ENCODE peak calls at places on chromosomes 12 and 14, in ten cellular contexts. L, J, S, Y, A, O, Z, R, M and U are unnamed samples.
A peak's percentile ranks its signal among the peaks of the same experiment; 100 is the strongest.

GRCh38 chr12:8849785-8850184 is 27.4 kb downstream of the A2ML1 start:
- DNase-seq in O (no peak), A (no peak), Y (no peak), J (no peak), Z (no peak), R (no peak), M (no peak), L (no peak), S (no peak), U (no peak)

GRCh38 chr12:132161046-132161781 is 17.0 kb downstream of the NOC4L start:
- DNase-seq in L (no peak), O (no peak), Z (peak; percentile 72), A (no peak), J (no peak), M (no peak), Y (no peak), R (no peak), S (peak; percentile 29), U (no peak)

GRCh38 chr12:113886721-113887120 is 79.4 kb downstream of the RBM19 start:
- DNase-seq in R (no peak), Z (no peak), J (no peak), A (no peak), O (no peak), L (no peak), S (no peak), Y (no peak), M (no peak), U (no peak)

GRCh38 chr12:7439579-7440505 is 4.1 kb downstream of the CD163L1 start:
- DNase-seq in J (no peak), R (no peak), A (no peak), S (peak; percentile 69), Y (no peak), M (no peak), Z (peak; percentile 60), O (peak; percentile 88), L (peak; percentile 65), U (peak; percentile 88)

GRCh38 chr12:54229624-54230212 is 40.9 kb upstream of the SMUG1 start:
- DNase-seq in O (no peak), J (no peak), S (peak; percentile 93), R (no peak), M (peak; percentile 66), Z (peak; percentile 96), A (peak; percentile 76), L (peak; percentile 48), Y (no peak), U (no peak)

GRCh38 chr14:28321475-28322244 is 444.9 kb upstream of the FOXG1 start:
- DNase-seq in R (no peak), Z (peak; percentile 50), A (no peak), Y (no peak), L (no peak), O (no peak), S (peak; percentile 41), M (no peak), J (no peak), U (no peak)

GRCh38 chr12:75020068-75020557 is 189.5 kb downstream of the KCNC2 start:
- DNase-seq in Y (no peak), O (no peak), Z (no peak), R (no peak), L (no peak), M (no peak), S (no peak), J (no peak), A (no peak), U (peak; percentile 4)

GRCh38 chr14:64806202-64806861 is 73.4 kb downstream of the SPTB start:
- DNase-seq in Z (peak; percentile 59), R (no peak), L (peak; percentile 98), M (no peak), Y (no peak), O (no peak), J (no peak), A (peak; percentile 90), S (peak; percentile 91), U (no peak)

GRCh38 chr12:51393676-51394545 is 2.7 kb upstream of the GALNT6 start:
- DNase-seq in A (peak; percentile 69), J (no peak), M (no peak), O (no peak), S (peak; percentile 73), L (no peak), Y (peak; percentile 84), R (no peak), Z (peak; percentile 86), U (no peak)

GRCh38 chr12:14840616-14841015 is 2.7 kb downstream of the ART4 start:
- DNase-seq in S (no peak), Z (no peak), R (no peak), Y (no peak), A (no peak), M (no peak), O (no peak), L (no peak), J (no peak), U (no peak)

GRCh38 chr12:27779837-27780611 is at the start of the genes KLHL42 and MANSC4:
- DNase-seq in Z (peak; percentile 73), M (peak; percentile 79), L (peak; percentile 59), Y (peak; percentile 91), J (peak; percentile 85), O (peak; percentile 94), S (peak; percentile 77), A (peak; percentile 87), R (peak; percentile 40), U (peak; percentile 89)

GRCh38 chr12:120944645-120945217 is 33.6 kb upstream of the HNF1A start:
- DNase-seq in Z (peak; percentile 50), Y (no peak), R (no peak), M (no peak), J (peak; percentile 67), S (peak; percentile 23), O (no peak), A (peak; percentile 67), L (no peak), U (peak; percentile 89)

GRCh38 chr14:95318870-95319311 is 817 bp downstream of the CLMN start:
- DNase-seq in M (no peak), L (no peak), R (no peak), Z (no peak), J (no peak), Y (no peak), A (no peak), O (peak; percentile 69), S (no peak), U (peak; percentile 62)

GRCh38 chr12:56476972-56477432 is 8.6 kb downstream of the SPRYD4 start:
- DNase-seq in S (no peak), Y (no peak), A (no peak), Z (no peak), R (no peak), L (peak; percentile 81), O (no peak), M (no peak), J (no peak), U (no peak)

GRCh38 chr12:107115119-107115518 is 21.8 kb upstream of the CRY1 start:
- DNase-seq in A (no peak), M (no peak), S (no peak), O (no peak), Y (no peak), J (no peak), R (no peak), Z (no peak), L (no peak), U (no peak)

GRCh38 chr12:57111046-57111698 is at the start of gene STAT6:
- DNase-seq in Y (peak; percentile 96), Z (peak; percentile 95), L (peak; percentile 75), S (peak; percentile 84), J (peak; percentile 80), R (no peak), O (no peak), M (peak; percentile 74), A (peak; percentile 92), U (peak; percentile 77)

DNA sequence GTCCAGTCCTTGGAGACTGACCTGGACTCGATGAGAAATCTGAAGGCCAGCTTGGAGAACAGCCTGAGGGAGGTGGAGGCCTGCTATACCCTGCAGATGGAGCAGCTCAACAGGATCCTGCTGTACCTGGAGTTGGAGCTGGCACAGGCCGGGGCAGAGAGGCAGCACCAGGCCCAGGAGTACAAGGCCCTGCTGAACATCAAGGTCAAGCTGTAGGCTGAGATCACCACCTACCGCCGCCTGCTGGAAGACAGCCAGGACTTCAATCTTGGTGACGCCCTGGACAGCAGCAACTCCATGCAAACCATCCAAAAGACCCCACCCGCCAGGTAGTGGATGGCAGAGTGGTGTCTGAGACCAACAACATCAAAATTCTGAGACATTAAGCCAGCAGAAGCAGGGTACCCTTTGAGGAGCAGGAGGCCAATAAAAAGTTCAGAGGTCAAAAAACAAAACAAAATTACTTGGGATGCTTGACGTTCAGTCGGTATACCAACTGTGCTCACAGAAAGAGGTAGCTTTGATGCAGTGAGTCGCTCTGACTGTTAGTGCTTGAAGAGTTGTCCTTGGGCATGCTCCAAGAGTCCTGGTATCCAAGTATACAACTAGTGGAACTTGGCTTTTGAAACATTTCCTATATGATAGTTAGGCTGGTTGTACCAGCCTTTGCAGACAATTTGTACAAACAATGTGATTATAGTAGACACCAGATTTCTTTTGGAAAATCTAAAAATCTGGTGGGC is 4.8 kb downstream of the MED6 start:
- DNase-seq in S (peak; percentile 52), L (no peak), Y (no peak), A (no peak), M (no peak), R (no peak), O (peak; percentile 13), J (no peak), Z (no peak), U (peak; percentile 22)
- TF ChIP-seq CTCF in S (no peak), L (no peak), Y (no peak), A (no peak), M (no peak), R (no peak), O (no peak), J (no peak), Z (no peak), U (peak; percentile 40)

DNA sequence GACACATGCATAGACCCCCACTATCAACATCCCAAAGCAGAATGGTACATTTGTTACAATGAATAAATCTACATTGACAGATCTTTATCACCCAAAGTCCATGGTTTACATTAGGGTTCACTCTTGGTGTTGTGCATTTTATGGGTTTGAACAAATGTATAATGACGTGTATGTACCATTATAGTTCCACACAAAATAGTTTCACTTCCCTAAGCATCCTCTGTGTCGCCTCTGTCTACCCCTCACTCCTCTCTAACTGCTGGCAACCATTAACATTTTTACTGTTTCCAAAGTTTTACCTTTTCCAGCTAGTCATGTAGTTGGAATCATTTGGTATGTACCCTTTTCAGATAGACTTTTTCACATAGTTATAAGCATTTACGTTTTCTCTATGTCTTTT is 69.5 kb upstream of the LMO3 start:
- DNase-seq in J (no peak), Y (no peak), O (no peak), S (no peak), R (no peak), Z (no peak), L (no peak), M (no peak), A (no peak), U (no peak)
- TF ChIP-seq CTCF in J (no peak), Y (no peak), O (no peak), S (no peak), R (no peak), Z (no peak), L (no peak), M (no peak), A (no peak), U (no peak)

GRCh38 chr12:15996254-15996653 is 85.1 kb downstream of the DERA start:
- DNase-seq in Y (no peak), Z (peak; percentile 60), O (no peak), R (no peak), A (no peak), J (no peak), M (no peak), L (no peak), S (peak; percentile 29), U (peak; percentile 50)
- TF ChIP-seq CTCF in Y (no peak), Z (peak; percentile 11), O (no peak), R (no peak), A (no peak), J (no peak), M (no peak), L (no peak), S (peak; percentile 7), U (peak; percentile 18)

GRCh38 chr14:70086685-70087379 is 101.9 kb downstream of the SLC8A3 start:
- DNase-seq in R (peak; percentile 41), J (peak; percentile 26), L (no peak), O (no peak), S (peak; percentile 50), Z (peak; percentile 69), M (no peak), Y (no peak), A (no peak), U (peak; percentile 74)
- TF ChIP-seq CTCF in R (peak; percentile 69), J (peak; percentile 43), L (peak; percentile 68), O (peak; percentile 18), S (peak; percentile 71), Z (peak; percentile 70), M (no peak), Y (no peak), A (no peak), U (peak; percentile 81)